ENCODE peak calls at places on chromosomes 16 and 17, in nine cellular contexts. One of them, this sample, is unnamed.

GRCh38 chr17:10631048-10631700 is 25.9 kb downstream of the MYH3 start:
- DNase-seq in left lung: no peak
- DNase-seq in tibial nerve: no peak
- DNase-seq in heart right ventricle: no peak
- DNase-seq in MM.1S: peak; percentile 10
- DNase-seq in fibroblast of the aortic adventitia: peak; percentile 40
- DNase-seq in cardiac muscle cell: peak; percentile 46
- DNase-seq in CD4-positive, CD25-positive, alpha-beta regulatory T cell: peak; percentile 23
- DNase-seq in A549: peak; percentile 44
- DNase-seq in this sample: no peak

GRCh38 chr16:12002447-12003006 is 26.0 kb downstream of the SNX29 start:
- DNase-seq in cardiac muscle cell: peak; percentile 96
- DNase-seq in MM.1S: no peak
- DNase-seq in CD4-positive, CD25-positive, alpha-beta regulatory T cell: no peak
- DNase-seq in left lung: no peak
- DNase-seq in tibial nerve: no peak
- DNase-seq in fibroblast of the aortic adventitia: peak; percentile 57
- DNase-seq in A549: no peak
- DNase-seq in heart right ventricle: peak; percentile 23
- DNase-seq in this sample: no peak

GRCh38 chr17:55577687-55578086 is 66.4 kb upstream of the SMIM36 start:
- DNase-seq in heart right ventricle: no peak
- DNase-seq in A549: no peak
- DNase-seq in cardiac muscle cell: no peak
- DNase-seq in fibroblast of the aortic adventitia: no peak
- DNase-seq in left lung: peak; percentile 41
- DNase-seq in tibial nerve: peak; percentile 28
- DNase-seq in CD4-positive, CD25-positive, alpha-beta regulatory T cell: peak; percentile 7
- DNase-seq in MM.1S: peak; percentile 40
- DNase-seq in this sample: no peak

GRCh38 chr17:50905460-50905803 is 39.3 kb upstream of the TOB1 start:
- DNase-seq in cardiac muscle cell: no peak
- DNase-seq in A549: no peak
- DNase-seq in left lung: no peak
- DNase-seq in MM.1S: no peak
- DNase-seq in CD4-positive, CD25-positive, alpha-beta regulatory T cell: no peak
- DNase-seq in fibroblast of the aortic adventitia: no peak
- DNase-seq in heart right ventricle: no peak
- DNase-seq in tibial nerve: no peak
- DNase-seq in this sample: no peak

GRCh38 chr17:64320613-64321553 is 57.8 kb upstream of the TEX2 start:
- DNase-seq in CD4-positive, CD25-positive, alpha-beta regulatory T cell: peak; percentile 63
- DNase-seq in cardiac muscle cell: peak; percentile 90
- DNase-seq in A549: peak; percentile 89
- DNase-seq in left lung: peak; percentile 64
- DNase-seq in tibial nerve: peak; percentile 25
- DNase-seq in fibroblast of the aortic adventitia: peak; percentile 84
- DNase-seq in MM.1S: peak; percentile 73
- DNase-seq in heart right ventricle: peak; percentile 76
- DNase-seq in this sample: peak; percentile 33

GRCh38 chr16:19119564-19119963 is 5.8 kb downstream of the ITPRIPL2 start:
- DNase-seq in fibroblast of the aortic adventitia: peak; percentile 89
- DNase-seq in MM.1S: no peak
- DNase-seq in heart right ventricle: no peak
- DNase-seq in tibial nerve: no peak
- DNase-seq in cardiac muscle cell: peak; percentile 83
- DNase-seq in left lung: no peak
- DNase-seq in A549: no peak
- DNase-seq in CD4-positive, CD25-positive, alpha-beta regulatory T cell: no peak
- DNase-seq in this sample: no peak

GRCh38 chr17:72111374-72111773 is 9.4 kb upstream of the SOX9 start:
- DNase-seq in cardiac muscle cell: no peak
- DNase-seq in fibroblast of the aortic adventitia: no peak
- DNase-seq in tibial nerve: no peak
- DNase-seq in CD4-positive, CD25-positive, alpha-beta regulatory T cell: no peak
- DNase-seq in MM.1S: no peak
- DNase-seq in left lung: no peak
- DNase-seq in A549: no peak
- DNase-seq in heart right ventricle: no peak
- DNase-seq in this sample: no peak

GRCh38 chr16:28192811-28193529 is 18.8 kb downstream of the XPO6 start:
- DNase-seq in cardiac muscle cell: no peak
- DNase-seq in fibroblast of the aortic adventitia: no peak
- DNase-seq in MM.1S: no peak
- DNase-seq in A549: no peak
- DNase-seq in left lung: no peak
- DNase-seq in CD4-positive, CD25-positive, alpha-beta regulatory T cell: peak; percentile 92
- DNase-seq in heart right ventricle: no peak
- DNase-seq in tibial nerve: no peak
- DNase-seq in this sample: no peak

GRCh38 chr17:59825533-59826316 is 67.0 kb downstream of the TUBD1 start:
- DNase-seq in left lung: no peak
- DNase-seq in fibroblast of the aortic adventitia: peak; percentile 89
- DNase-seq in A549: peak; percentile 67
- DNase-seq in heart right ventricle: no peak
- DNase-seq in tibial nerve: no peak
- DNase-seq in MM.1S: no peak
- DNase-seq in cardiac muscle cell: peak; percentile 76
- DNase-seq in CD4-positive, CD25-positive, alpha-beta regulatory T cell: no peak
- DNase-seq in this sample: no peak

GRCh38 chr17:61504697-61505096 is 52.5 kb downstream of the TBX4 start:
- DNase-seq in A549: peak; percentile 44
- DNase-seq in MM.1S: no peak
- DNase-seq in left lung: no peak
- DNase-seq in CD4-positive, CD25-positive, alpha-beta regulatory T cell: no peak
- DNase-seq in fibroblast of the aortic adventitia: peak; percentile 83
- DNase-seq in cardiac muscle cell: peak; percentile 76
- DNase-seq in heart right ventricle: no peak
- DNase-seq in tibial nerve: no peak
- DNase-seq in this sample: no peak

GRCh38 chr16:68216240-68216639 is 19.7 kb downstream of the ESRP2 start:
- DNase-seq in fibroblast of the aortic adventitia: no peak
- DNase-seq in CD4-positive, CD25-positive, alpha-beta regulatory T cell: no peak
- DNase-seq in cardiac muscle cell: no peak
- DNase-seq in A549: no peak
- DNase-seq in left lung: no peak
- DNase-seq in heart right ventricle: no peak
- DNase-seq in MM.1S: no peak
- DNase-seq in tibial nerve: no peak
- DNase-seq in this sample: no peak

GRCh38 chr17:44115585-44116415 is 7.6 kb downstream of the HDAC5 start:
- DNase-seq in heart right ventricle: no peak
- DNase-seq in left lung: no peak
- DNase-seq in MM.1S: peak; percentile 16
- DNase-seq in fibroblast of the aortic adventitia: peak; percentile 44
- DNase-seq in tibial nerve: no peak
- DNase-seq in A549: peak; percentile 57
- DNase-seq in CD4-positive, CD25-positive, alpha-beta regulatory T cell: no peak
- DNase-seq in cardiac muscle cell: peak; percentile 61
- DNase-seq in this sample: no peak

GRCh38 chr16:1168837-1169236 is 15.9 kb downstream of the CACNA1H start:
- DNase-seq in A549: no peak
- DNase-seq in tibial nerve: no peak
- DNase-seq in cardiac muscle cell: no peak
- DNase-seq in heart right ventricle: no peak
- DNase-seq in left lung: no peak
- DNase-seq in MM.1S: no peak
- DNase-seq in fibroblast of the aortic adventitia: no peak
- DNase-seq in CD4-positive, CD25-positive, alpha-beta regulatory T cell: no peak
- DNase-seq in this sample: no peak
- H3K4me3 ChIP-seq in A549: no peak overlapping the region
- H3K4me3 ChIP-seq in tibial nerve: no peak overlapping the region
- H3K4me3 ChIP-seq in cardiac muscle cell: no peak overlapping the region
- H3K4me3 ChIP-seq in heart right ventricle: no peak overlapping the region
- H3K4me3 ChIP-seq in left lung: no peak overlapping the region
- H3K4me3 ChIP-seq in MM.1S: no peak overlapping the region
- H3K4me3 ChIP-seq in fibroblast of the aortic adventitia: no peak overlapping the region
- H3K4me3 ChIP-seq in CD4-positive, CD25-positive, alpha-beta regulatory T cell: no peak overlapping the region
- H3K4me3 ChIP-seq in this sample: no peak overlapping the region

GRCh38 chr16:23575834-23576233 is 18.3 kb downstream of the UBFD1 start:
- DNase-seq in MM.1S: no peak
- DNase-seq in A549: no peak
- DNase-seq in fibroblast of the aortic adventitia: no peak
- DNase-seq in cardiac muscle cell: no peak
- DNase-seq in tibial nerve: no peak
- DNase-seq in CD4-positive, CD25-positive, alpha-beta regulatory T cell: peak; percentile 7
- DNase-seq in heart right ventricle: no peak
- DNase-seq in left lung: no peak
- DNase-seq in this sample: no peak

GRCh38 chr16:23577493-23577892 is 18.6 kb downstream of the NDUFAB1 start:
- DNase-seq in cardiac muscle cell: no peak
- DNase-seq in MM.1S: no peak
- DNase-seq in heart right ventricle: no peak
- DNase-seq in left lung: no peak
- DNase-seq in CD4-positive, CD25-positive, alpha-beta regulatory T cell: no peak
- DNase-seq in tibial nerve: no peak
- DNase-seq in A549: no peak
- DNase-seq in fibroblast of the aortic adventitia: no peak
- DNase-seq in this sample: no peak

GRCh38 chr16:23579371-23579770 is 16.7 kb downstream of the NDUFAB1 start:
- DNase-seq in fibroblast of the aortic adventitia: no peak
- DNase-seq in CD4-positive, CD25-positive, alpha-beta regulatory T cell: no peak
- DNase-seq in MM.1S: no peak
- DNase-seq in A549: no peak
- DNase-seq in cardiac muscle cell: no peak
- DNase-seq in tibial nerve: no peak
- DNase-seq in heart right ventricle: no peak
- DNase-seq in left lung: no peak
- DNase-seq in this sample: no peak

GRCh38 chr16:23580391-23580790 is 15.7 kb downstream of the NDUFAB1 start:
- DNase-seq in left lung: no peak
- DNase-seq in fibroblast of the aortic adventitia: no peak
- DNase-seq in MM.1S: no peak
- DNase-seq in tibial nerve: no peak
- DNase-seq in A549: no peak
- DNase-seq in heart right ventricle: no peak
- DNase-seq in cardiac muscle cell: no peak
- DNase-seq in CD4-positive, CD25-positive, alpha-beta regulatory T cell: no peak
- DNase-seq in this sample: no peak

DNA sequence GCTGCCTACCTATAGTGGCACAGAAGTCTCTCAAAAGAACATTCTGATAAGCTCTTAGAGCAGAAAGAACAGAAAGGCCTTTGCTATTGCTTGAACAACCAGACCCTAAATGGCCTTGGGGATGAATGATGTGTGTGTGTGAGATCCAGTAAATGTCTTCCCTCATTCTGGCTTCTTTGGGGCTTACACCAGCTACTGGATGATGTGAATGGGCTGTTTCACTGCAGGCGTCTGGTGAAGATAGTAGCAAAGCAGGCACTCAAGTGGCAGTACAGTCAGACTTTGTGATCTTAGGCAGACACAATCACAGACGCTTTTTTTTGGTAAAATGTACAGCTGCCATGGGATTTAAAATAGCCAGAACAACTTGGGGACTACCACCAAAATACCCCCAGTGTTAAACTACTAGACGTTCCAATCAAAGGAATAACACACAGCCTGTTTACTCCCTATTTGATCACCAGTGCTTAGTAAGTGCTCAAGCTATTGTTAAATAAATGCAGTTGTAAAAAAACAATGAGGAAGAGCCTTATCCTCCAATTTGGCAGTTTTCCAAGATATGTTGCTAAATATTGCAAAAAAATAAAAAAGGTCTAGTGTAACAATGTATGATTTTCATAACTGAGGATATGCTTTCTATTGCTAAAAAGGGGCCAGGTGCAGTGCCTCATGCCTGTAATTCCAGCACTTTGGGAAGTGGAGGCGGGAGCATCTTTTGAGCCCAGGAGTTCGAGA is 17.9 kb downstream of the NDUFAB1 start:
- DNase-seq in CD4-positive, CD25-positive, alpha-beta regulatory T cell: no peak
- DNase-seq in heart right ventricle: no peak
- DNase-seq in A549: no peak
- DNase-seq in MM.1S: no peak
- DNase-seq in left lung: no peak
- DNase-seq in fibroblast of the aortic adventitia: peak; percentile 72
- DNase-seq in tibial nerve: no peak
- DNase-seq in cardiac muscle cell: peak; percentile 67
- DNase-seq in this sample: no peak
- H3K4me3 ChIP-seq in CD4-positive, CD25-positive, alpha-beta regulatory T cell: no peak overlapping the region
- H3K4me3 ChIP-seq in heart right ventricle: no peak overlapping the region
- H3K4me3 ChIP-seq in A549: no peak overlapping the region
- H3K4me3 ChIP-seq in MM.1S: no peak overlapping the region
- H3K4me3 ChIP-seq in left lung: no peak overlapping the region
- H3K4me3 ChIP-seq in fibroblast of the aortic adventitia: no peak overlapping the region
- H3K4me3 ChIP-seq in tibial nerve: no peak overlapping the region
- H3K4me3 ChIP-seq in cardiac muscle cell: no peak overlapping the region
- H3K4me3 ChIP-seq in this sample: no peak overlapping the region

GRCh38 chr16:88784074-88784855 is 755 bp downstream of the PIEZO1 start:
- DNase-seq in heart right ventricle: peak; percentile 79
- DNase-seq in A549: peak; percentile 74
- DNase-seq in tibial nerve: peak; percentile 57
- DNase-seq in cardiac muscle cell: peak; percentile 88
- DNase-seq in MM.1S: peak; percentile 35
- DNase-seq in CD4-positive, CD25-positive, alpha-beta regulatory T cell: peak; percentile 47
- DNase-seq in left lung: peak; percentile 72
- DNase-seq in fibroblast of the aortic adventitia: peak; percentile 85
- DNase-seq in this sample: no peak
- H3K4me3 ChIP-seq in heart right ventricle: peak overlapping the region; percentile 63
- H3K4me3 ChIP-seq in A549: peak overlapping the region; percentile 99
- H3K4me3 ChIP-seq in tibial nerve: peak overlapping the region; percentile 90
- H3K4me3 ChIP-seq in cardiac muscle cell: peak overlapping the region; percentile 68
- H3K4me3 ChIP-seq in MM.1S: peak overlapping the region; percentile 77
- H3K4me3 ChIP-seq in CD4-positive, CD25-positive, alpha-beta regulatory T cell: peak overlapping the region; percentile 65
- H3K4me3 ChIP-seq in left lung: peak overlapping the region; percentile 47
- H3K4me3 ChIP-seq in fibroblast of the aortic adventitia: peak overlapping the region; percentile 77
- H3K4me3 ChIP-seq in this sample: peak overlapping the region; percentile 61

GRCh38 chr17:4861052-4861451 is 27.9 kb downstream of the MINK1 start:
- DNase-seq in CD4-positive, CD25-positive, alpha-beta regulatory T cell: no peak
- DNase-seq in fibroblast of the aortic adventitia: no peak
- DNase-seq in MM.1S: no peak
- DNase-seq in left lung: no peak
- DNase-seq in heart right ventricle: no peak
- DNase-seq in A549: no peak
- DNase-seq in cardiac muscle cell: no peak
- DNase-seq in tibial nerve: no peak
- DNase-seq in this sample: no peak

GRCh38 chr17:4859816-4860625 is 26.9 kb downstream of the MINK1 start:
- DNase-seq in heart right ventricle: no peak
- DNase-seq in CD4-positive, CD25-positive, alpha-beta regulatory T cell: no peak
- DNase-seq in left lung: no peak
- DNase-seq in tibial nerve: no peak
- DNase-seq in A549: no peak
- DNase-seq in fibroblast of the aortic adventitia: peak; percentile 22
- DNase-seq in MM.1S: no peak
- DNase-seq in cardiac muscle cell: peak; percentile 29
- DNase-seq in this sample: no peak

GRCh38 chr17:4862720-4863119 is 29.6 kb downstream of the MINK1 start:
- DNase-seq in MM.1S: no peak
- DNase-seq in cardiac muscle cell: no peak
- DNase-seq in left lung: no peak
- DNase-seq in heart right ventricle: no peak
- DNase-seq in tibial nerve: no peak
- DNase-seq in fibroblast of the aortic adventitia: no peak
- DNase-seq in CD4-positive, CD25-positive, alpha-beta regulatory T cell: no peak
- DNase-seq in A549: no peak
- DNase-seq in this sample: no peak

GRCh38 chr17:4858880-4859260 is 25.7 kb downstream of the MINK1 start:
- DNase-seq in left lung: peak; percentile 46
- DNase-seq in MM.1S: no peak
- DNase-seq in heart right ventricle: peak; percentile 67
- DNase-seq in fibroblast of the aortic adventitia: peak; percentile 59
- DNase-seq in cardiac muscle cell: peak; percentile 27
- DNase-seq in tibial nerve: no peak
- DNase-seq in CD4-positive, CD25-positive, alpha-beta regulatory T cell: no peak
- DNase-seq in A549: no peak
- DNase-seq in this sample: no peak

GRCh38 chr17:4860651-4861050 is 27.5 kb downstream of the MINK1 start:
- DNase-seq in MM.1S: no peak
- DNase-seq in left lung: no peak
- DNase-seq in fibroblast of the aortic adventitia: no peak
- DNase-seq in CD4-positive, CD25-positive, alpha-beta regulatory T cell: no peak
- DNase-seq in cardiac muscle cell: no peak
- DNase-seq in tibial nerve: no peak
- DNase-seq in A549: no peak
- DNase-seq in heart right ventricle: no peak
- DNase-seq in this sample: no peak
- H3K4me3 ChIP-seq in MM.1S: no peak overlapping the region
- H3K4me3 ChIP-seq in left lung: no peak overlapping the region
- H3K4me3 ChIP-seq in fibroblast of the aortic adventitia: no peak overlapping the region
- H3K4me3 ChIP-seq in CD4-positive, CD25-positive, alpha-beta regulatory T cell: no peak overlapping the region
- H3K4me3 ChIP-seq in cardiac muscle cell: no peak overlapping the region
- H3K4me3 ChIP-seq in tibial nerve: peak overlapping the region; percentile 38
- H3K4me3 ChIP-seq in A549: no peak overlapping the region
- H3K4me3 ChIP-seq in heart right ventricle: no peak overlapping the region
- H3K4me3 ChIP-seq in this sample: no peak overlapping the region

This sample was measured in GM12864.